ENCODE peak calls at places on chromosomes 7 and 10, in nine cellular contexts. G is endothelial cell; F is cardiac fibroblast; K is omental fat pad; H is stimulated activated CD8-positive, alpha-beta memory T cell treated with anti-CD3 and anti-CD28 coated beads, Interleukin-4, amount 100 ng/mL, for 24 hours; Z is NCI-H2171; S is NCI-H1092 treated with DMSO at 0.1 percent for 48 hours; E is mammary epithelial cell; Q is retina. V is an unnamed sample.

GRCh38 chr7:4880218-4880617 is 3.3 kb downstream of the RADIL start:
- DNase-seq in E (no peak), F (no peak), H (no peak), K (no peak), Z (no peak), S (no peak), Q (peak), G (no peak), V (peak)

GRCh38 chr10:22491931-22492615 is 146.8 kb downstream of the SPAG6 start:
- DNase-seq in H (no peak), F (no peak), Z (no peak), E (no peak), K (no peak), Q (no peak), G (no peak), S (no peak), V (no peak)

GRCh38 chr7:2048531-2048930 is 184.2 kb downstream of the MAD1L1 start:
- DNase-seq in H (no peak), E (no peak), Q (no peak), S (no peak), G (no peak), F (no peak), K (no peak), Z (no peak), V (no peak)

GRCh38 chr10:48885376-48885775 is 54.3 kb downstream of the LRRC18 start:
- DNase-seq in Q (no peak), Z (no peak), H (no peak), E (no peak), F (peak), S (no peak), G (peak), K (no peak), V (no peak)

GRCh38 chr10:20415684-20416083 is 481.4 kb downstream of the NEBL start:
- DNase-seq in E (no peak), F (no peak), K (no peak), Z (no peak), H (no peak), Q (no peak), G (no peak), S (no peak), V (no peak)

GRCh38 chr7:157032644-157033482 is 22.4 kb upstream of the MNX1 start:
- DNase-seq in K (no peak), Q (no peak), H (no peak), E (peak), Z (no peak), G (no peak), S (no peak), F (no peak), V (no peak)

GRCh38 chr10:101807158-101807557 is 11.1 kb downstream of the OGA start:
- DNase-seq in S (no peak), E (no peak), Q (no peak), Z (no peak), K (no peak), F (no peak), G (no peak), H (no peak), V (no peak)

GRCh38 chr10:29702288-29703164 is 67.8 kb upstream of the SVIL start:
- DNase-seq in Z (no peak), K (no peak), H (no peak), E (no peak), Q (no peak), S (no peak), G (no peak), F (peak), V (peak)

GRCh38 chr7:114825423-114825951 is 96.4 kb upstream of the MDFIC start:
- DNase-seq in K (no peak), Q (no peak), H (peak), E (no peak), S (no peak), F (no peak), Z (no peak), G (no peak), V (no peak)

GRCh38 chr7:85261341-85261740 is 74.5 kb upstream of the SEMA3D start:
- DNase-seq in F (peak), S (no peak), Z (no peak), E (peak), H (no peak), G (no peak), K (no peak), Q (no peak), V (no peak)

GRCh38 chr7:25677595-25677994 is 449.3 kb upstream of the NPVF start:
- DNase-seq in E (no peak), H (no peak), F (peak), G (no peak), Z (no peak), S (no peak), Q (no peak), K (no peak), V (no peak)

GRCh38 chr7:468681-469590 is 50.7 kb downstream of the PDGFA start:
- DNase-seq in S (no peak), Q (no peak), Z (no peak), E (no peak), K (peak), G (no peak), F (peak), H (no peak), V (no peak)

GRCh38 chr7:64686493-64687184 is 20.7 kb downstream of the ZNF107 start:
- DNase-seq in Z (no peak), Q (no peak), H (no peak), E (peak), F (no peak), K (no peak), G (no peak), S (no peak), V (no peak)

GRCh38 chr7:128266891-128267839 is 26.1 kb downstream of the LEP start:
- DNase-seq in Q (peak), F (peak), G (peak), S (peak), K (no peak), H (no peak), E (peak), Z (peak), V (peak)

GRCh38 chr7:128833148-128833938 is 3.1 kb downstream of the FLNC start:
- DNase-seq in S (peak), K (no peak), F (peak), G (no peak), Z (peak), E (peak), H (no peak), Q (peak), V (peak)

GRCh38 chr7:87598234-87599009 is 2.3 kb downstream of the ABCB1 start:
- DNase-seq in F (no peak), Z (no peak), E (no peak), S (no peak), H (no peak), G (no peak), K (no peak), Q (no peak), V (no peak)

GRCh38 chr7:80186721-80187120 is 52.1 kb downstream of the GNAI1 start:
- DNase-seq in E (no peak), Z (no peak), S (peak), Q (no peak), G (no peak), K (no peak), F (no peak), H (no peak), V (no peak)

GRCh38 chr7:6637544-6638229 is 569 bp downstream of the ZNF316 start:
- DNase-seq in Q (peak), K (no peak), S (peak), Z (no peak), G (peak), H (peak), E (no peak), F (peak), V (peak)

GRCh38 chr7:36862685-36863375 is 138.5 kb upstream of the AOAH start:
- DNase-seq in Z (no peak), F (no peak), H (no peak), G (no peak), E (peak), Q (no peak), S (no peak), K (no peak), V (peak)

GRCh38 chr7:142908921-142909870 is 23.7 kb upstream of the TRPV6 start:
- DNase-seq in G (peak), H (no peak), K (no peak), E (no peak), Z (no peak), S (no peak), F (no peak), Q (no peak), V (peak)